ENCODE peak calls at places on chromosomes 3 and 15, in six cellular contexts. Z, X, B, H, Y and S are unnamed samples.

GRCh38 chr15:78210349-78210717 is 24.0 kb downstream of the ACSBG1 start:
- DNase-seq in Z (no peak), X (no peak), B (no peak), H (no peak), Y (no peak), S (peak)

GRCh38 chr3:49456417-49456816 is 13.7 kb upstream of the DAG1 start:
- DNase-seq in Z (no peak), X (no peak), B (peak), H (no peak), Y (no peak), S (no peak)

GRCh38 chr3:134333522-134334181 is 40.6 kb downstream of the AMOTL2 start:
- DNase-seq in Z (no peak), X (peak), B (peak), H (no peak), Y (peak), S (no peak)

GRCh38 chr15:55627730-55628368 is 39.7 kb upstream of the PYGO1 start:
- DNase-seq in Z (no peak), X (no peak), B (peak), H (no peak), Y (no peak), S (peak)

GRCh38 chr3:185382154-185382553 is 19.2 kb downstream of the MAP3K13 start:
- DNase-seq in Z (no peak), X (no peak), B (no peak), H (no peak), Y (no peak), S (no peak)

GRCh38 chr3:18744472-18744871 is 319.3 kb upstream of the SATB1 start:
- DNase-seq in Z (no peak), X (no peak), B (no peak), H (no peak), Y (no peak), S (no peak)

GRCh38 chr3:149266733-149267132 is 45.1 kb upstream of the CP start:
- DNase-seq in Z (no peak), X (no peak), B (peak), H (no peak), Y (no peak), S (no peak)

GRCh38 chr15:68730491-68731317 is 90.0 kb downstream of the ANP32A start:
- DNase-seq in Z (no peak), X (peak), B (peak), H (no peak), Y (no peak), S (no peak)

GRCh38 chr15:63492541-63493077 is 11.8 kb upstream of the USP3 start:
- DNase-seq in Z (no peak), X (no peak), B (peak), H (no peak), Y (no peak), S (no peak)

GRCh38 chr3:31729573-31729972 is 196.8 kb downstream of the STT3B start:
- DNase-seq in Z (no peak), X (no peak), B (no peak), H (no peak), Y (no peak), S (no peak)

GRCh38 chr3:185280572-185281365 is 26.9 kb upstream of the EHHADH start:
- DNase-seq in Z (peak), X (no peak), B (peak), H (peak), Y (no peak), S (no peak)

GRCh38 chr3:55089211-55089610 is 161.4 kb upstream of the LRTM1 start:
- DNase-seq in Z (no peak), X (no peak), B (peak), H (no peak), Y (no peak), S (no peak)

GRCh38 chr15:80031841-80032240 is 27.6 kb upstream of the ZFAND6 start:
- DNase-seq in Z (peak), X (no peak), B (no peak), H (peak), Y (no peak), S (no peak)

GRCh38 chr15:70436428-70436827 is 326.9 kb downstream of the UACA start:
- DNase-seq in Z (no peak), X (no peak), B (no peak), H (no peak), Y (no peak), S (peak)

GRCh38 chr3:36312351-36312750 is 68.0 kb upstream of the STAC start:
- DNase-seq in Z (peak), X (no peak), B (peak), H (no peak), Y (no peak), S (no peak)

GRCh38 chr3:173396191-173397041 is 1.1 kb upstream of the NLGN1 start:
- DNase-seq in Z (peak), X (no peak), B (peak), H (no peak), Y (peak), S (no peak)

GRCh38 chr3:139774570-139775302 is 97.0 kb upstream of the NMNAT3 start:
- DNase-seq in Z (no peak), X (no peak), B (peak), H (no peak), Y (peak), S (no peak)

GRCh38 chr3:112594856-112595255 is 33.0 kb downstream of the SLC35A5 start:
- DNase-seq in Z (no peak), X (no peak), B (no peak), H (no peak), Y (no peak), S (no peak)

GRCh38 chr15:75425966-75426500 is 25.5 kb downstream of the SIN3A start:
- DNase-seq in Z (no peak), X (no peak), B (no peak), H (no peak), Y (no peak), S (no peak)

GRCh38 chr3:175295248-175296000 is 436.3 kb downstream of the NAALADL2 start:
- DNase-seq in Z (no peak), X (no peak), B (no peak), H (no peak), Y (no peak), S (no peak)

GRCh38 chr3:139388961-139389551 is 391 bp downstream of the COPB2 start:
- DNase-seq in Z (no peak), X (no peak), B (peak), H (peak), Y (no peak), S (no peak)

GRCh38 chr15:99450896-99451358 is 114.9 kb upstream of the MEF2A start:
- DNase-seq in Z (peak), X (peak), B (no peak), H (no peak), Y (no peak), S (peak)

GRCh38 chr3:56987238-56987932 is 73.1 kb upstream of the SPATA12 start:
- DNase-seq in Z (no peak), X (no peak), B (no peak), H (no peak), Y (no peak), S (no peak)

GRCh38 chr15:43317566-43318184 is 12.7 kb downstream of the LCMT2 start:
- DNase-seq in Z (no peak), X (no peak), B (no peak), H (no peak), Y (no peak), S (no peak)

GRCh38 chr3:132879651-132880050 is 157.4 kb upstream of the NPHP3 start:
- DNase-seq in Z (no peak), X (no peak), B (no peak), H (no peak), Y (no peak), S (no peak)

GRCh38 chr15:94177112-94177511 is 54.2 kb upstream of the MCTP2 start:
- DNase-seq in Z (no peak), X (no peak), B (no peak), H (no peak), Y (no peak), S (no peak)

GRCh38 chr15:40928351-40928974 is 677 bp upstream of the DLL4 start:
- DNase-seq in Z (peak), X (no peak), B (no peak), H (no peak), Y (no peak), S (peak)

GRCh38 chr3:3798641-3799113 is 554 bp upstream of the LRRN1 start:
- DNase-seq in Z (no peak), X (no peak), B (no peak), H (peak), Y (no peak), S (no peak)

GRCh38 chr3:31356941-31357340 is 175.8 kb upstream of the STT3B start:
- DNase-seq in Z (no peak), X (peak), B (no peak), H (no peak), Y (no peak), S (no peak)

GRCh38 chr15:40871749-40872617 is 2.1 kb downstream of the RHOV start:
- DNase-seq in Z (no peak), X (no peak), B (no peak), H (peak), Y (no peak), S (peak)